ENCODE peak calls at places on chromosomes 6 and 20, in four cellular contexts. G is IMR-90, J is H1, A is GM12878. W is an unnamed sample.

GRCh38 chr6:34416877-34417371 is 8.9 kb downstream of the RPS10 start:
- DNase-seq in J (no peak), G (no peak), A (no peak), W (no peak)

GRCh38 chr20:58706975-58707681 is 14.5 kb downstream of the NPEPL1 start:
- DNase-seq in G (no peak), A (no peak), J (no peak), W (no peak)

GRCh38 chr20:45061244-45061643 is 39.7 kb downstream of the KCNS1 start:
- DNase-seq in J (no peak), G (peak), A (no peak), W (no peak)

GRCh38 chr6:34819571-34820480 is 27.9 kb downstream of the BLTP3A start:
- DNase-seq in A (no peak), J (no peak), G (no peak), W (no peak)

GRCh38 chr6:31663961-31664789 is 622 bp downstream of the GPANK1 start:
- DNase-seq in G (peak), A (no peak), J (no peak), W (peak)

GRCh38 chr6:1580109-1580508 is 29.6 kb upstream of the FOXC1 start:
- DNase-seq in J (no peak), G (peak), A (no peak), W (no peak)

GRCh38 chr20:44460795-44461141 is 14.9 kb upstream of the TTPAL start:
- DNase-seq in A (no peak), J (no peak), G (peak), W (peak)

GRCh38 chr20:52937701-52938100 is 34.5 kb upstream of the TSHZ2 start:
- DNase-seq in A (no peak), J (no peak), G (no peak), W (no peak)

GRCh38 chr6:163170294-163170883 is 244.1 kb upstream of the QKI start:
- DNase-seq in J (no peak), G (no peak), A (no peak), W (peak)

GRCh38 chr20:400121-400450 is 8.0 kb upstream of the RBCK1 start:
- DNase-seq in J (no peak), A (no peak), G (no peak), W (no peak)

GRCh38 chr6:99151634-99152344 is 197.7 kb downstream of the FAXC start:
- DNase-seq in G (peak), A (peak), J (peak), W (peak)

GRCh38 chr20:58640446-58640845 is 10.6 kb upstream of the STX16 start:
- DNase-seq in G (peak), A (no peak), J (no peak), W (peak)

GRCh38 chr20:63094767-63095499 is 88.2 kb upstream of the BHLHE23 start:
- DNase-seq in A (no peak), J (no peak), G (no peak), W (no peak)

GRCh38 chr6:99613705-99614429 is 7.2 kb downstream of the PRDM13 start:
- DNase-seq in A (no peak), J (no peak), G (no peak), W (no peak)

GRCh38 chr6:1390805-1391511 is 1.6 kb downstream of the FOXF2 start:
- DNase-seq in G (peak), J (no peak), A (no peak), W (no peak)

GRCh38 chr6:48176909-48177308 is 65.9 kb upstream of the PTCHD4 start:
- DNase-seq in A (no peak), J (no peak), G (no peak), W (no peak)

GRCh38 chr6:137363805-137364138 is 130.4 kb downstream of the OLIG3 start:
- DNase-seq in J (no peak), A (no peak), G (no peak), W (no peak)

GRCh38 chr20:18734525-18735189 is 78.9 kb upstream of the SCP2D1 start:
- DNase-seq in G (no peak), J (no peak), A (no peak), W (no peak)

DNA sequence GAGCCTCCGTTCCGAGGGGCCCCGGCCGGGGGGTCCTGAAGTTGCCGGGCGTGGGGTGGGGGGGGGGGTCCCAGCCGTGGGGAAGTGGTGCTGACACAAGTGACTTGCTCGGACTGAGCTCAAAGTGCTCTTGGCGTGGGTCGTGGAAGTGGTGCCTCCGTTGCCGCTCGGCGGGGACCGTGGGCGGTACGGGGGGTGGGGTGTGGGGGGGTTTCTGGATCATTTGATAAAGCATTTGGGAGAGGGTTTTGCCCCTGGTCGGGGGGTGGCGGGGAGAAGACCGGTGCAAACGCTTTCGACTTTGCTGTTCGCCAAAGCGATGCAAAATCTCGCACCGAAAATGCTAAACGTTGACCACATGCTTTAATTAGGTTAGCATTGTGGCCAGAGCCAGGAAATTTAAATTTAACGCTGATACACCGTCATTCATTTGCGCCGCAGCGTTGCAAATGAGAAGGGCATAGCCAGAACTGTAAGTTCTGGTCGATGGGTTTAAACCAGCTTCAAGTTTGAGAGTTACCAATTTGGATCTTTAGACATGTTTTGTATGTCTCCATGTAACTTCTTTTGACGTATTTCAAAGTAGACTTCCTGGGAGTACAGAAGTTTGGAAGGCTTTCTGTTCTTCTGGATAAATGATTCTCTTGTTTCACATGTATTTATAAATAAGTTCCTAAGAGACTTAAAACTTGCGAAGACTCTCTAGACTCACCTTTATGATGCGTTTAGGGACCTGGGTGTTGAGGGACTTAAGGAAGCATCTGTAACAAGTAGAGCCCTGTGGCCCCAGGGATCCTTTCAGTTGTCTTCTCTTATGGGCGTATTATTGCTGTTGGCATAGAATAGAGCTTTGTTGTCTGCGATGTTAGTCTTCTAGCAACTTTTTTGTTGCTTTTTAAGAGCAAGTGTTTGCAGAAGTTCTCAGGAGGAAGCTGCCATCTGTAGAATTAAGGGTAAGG is 1.0 kb downstream of the CDYL start:
- DNase-seq in A (no peak), G (peak), J (no peak), W (peak)
- TF ChIP-seq CHD1 in A (no peak), G (no peak), J (no peak), W (no peak)

GRCh38 chr6:19035454-19035853 is 648.3 kb downstream of the RNF144B start:
- DNase-seq in G (no peak), J (no peak), A (no peak), W (no peak)

GRCh38 chr6:19037607-19038006 is 650.5 kb downstream of the RNF144B start:
- DNase-seq in G (no peak), J (no peak), A (no peak), W (no peak)

GRCh38 chr6:19033683-19034082 is 646.5 kb downstream of the RNF144B start:
- DNase-seq in G (no peak), A (no peak), J (no peak), W (no peak)

GRCh38 chr6:19028201-19028600 is 641.1 kb downstream of the RNF144B start:
- DNase-seq in J (no peak), A (no peak), G (no peak), W (no peak)

GRCh38 chr6:19032486-19033295 is 645.5 kb downstream of the RNF144B start:
- DNase-seq in A (no peak), J (no peak), G (no peak), W (no peak)
- TF ChIP-seq CHD1 in A (no peak), J (no peak), G (no peak), W (no peak)

DNA sequence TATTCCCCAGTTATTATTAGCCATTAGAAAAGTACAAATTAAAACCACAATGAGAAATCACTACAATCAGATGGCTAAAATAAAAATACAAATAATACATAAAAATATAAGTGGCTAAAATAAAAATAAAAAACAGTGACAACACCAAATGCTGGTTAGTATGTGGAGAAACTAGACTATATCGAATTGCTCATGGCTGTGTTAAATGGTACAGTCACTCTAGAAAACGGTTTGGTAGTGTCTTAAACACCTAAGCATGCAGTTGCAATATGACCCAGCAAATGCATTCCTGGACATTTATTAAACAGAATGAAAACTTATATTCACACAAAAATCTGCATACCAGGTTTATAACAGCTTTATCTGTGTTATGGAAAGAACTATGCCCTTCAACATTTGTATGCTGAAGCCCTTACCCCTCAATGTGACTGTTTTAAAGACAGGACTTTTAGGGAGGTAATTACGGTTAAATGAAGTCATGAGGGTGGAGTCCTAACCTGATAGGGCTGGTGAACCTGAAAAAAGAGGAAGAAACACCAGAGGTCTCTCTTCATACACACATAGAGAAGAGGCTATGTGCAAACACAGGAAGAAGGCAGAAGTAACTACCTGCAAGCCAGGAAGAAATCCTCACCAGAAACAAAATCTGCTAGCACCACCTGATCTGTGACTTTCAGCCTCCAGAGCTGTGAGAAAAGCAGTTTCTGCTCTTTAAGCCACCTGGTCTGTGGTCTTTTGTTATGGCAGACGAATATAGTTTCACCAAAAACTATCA is 84.9 kb downstream of the ASCC3 start:
- DNase-seq in A (no peak), J (no peak), G (no peak), W (no peak)
- TF ChIP-seq CHD1 in A (no peak), J (no peak), G (no peak), W (no peak)

DNA sequence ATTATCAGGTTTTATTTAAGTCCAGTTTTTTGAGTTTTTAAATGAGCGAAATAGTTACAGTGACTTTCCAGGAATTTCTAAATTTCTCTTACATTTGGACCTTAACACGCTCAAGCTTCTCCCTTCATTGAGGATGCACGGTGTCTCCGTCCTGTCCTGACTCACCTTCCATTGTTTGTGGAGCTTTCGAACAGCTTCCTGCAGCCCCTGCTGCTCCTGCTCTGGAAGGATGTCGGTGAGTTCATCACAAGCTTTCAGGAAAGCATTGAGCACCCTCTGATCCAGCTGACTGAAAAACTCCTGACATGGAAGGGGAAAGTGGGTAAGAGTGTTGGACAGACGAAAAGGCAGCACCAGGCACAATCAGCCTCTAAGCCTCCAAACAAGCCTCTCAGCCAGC is 183.7 kb downstream of the SYNE1 start:
- DNase-seq in A (no peak), G (no peak), J (peak), W (no peak)
- TF ChIP-seq CHD1 in A (no peak), G (no peak), J (no peak), W (no peak)

GRCh38 chr20:35603695-35604443 is 11.8 kb upstream of the SPAG4 start:
- DNase-seq in J (no peak), A (no peak), G (no peak), W (no peak)

GRCh38 chr20:35606127-35606526 is 9.5 kb upstream of the SPAG4 start:
- DNase-seq in J (no peak), G (no peak), A (no peak), W (no peak)

GRCh38 chr20:35602851-35603495 is 12.7 kb upstream of the SPAG4 start:
- DNase-seq in J (no peak), G (no peak), A (no peak), W (no peak)

GRCh38 chr20:35601990-35602389 is 13.6 kb upstream of the SPAG4 start:
- DNase-seq in G (no peak), J (no peak), A (no peak), W (no peak)

DNA sequence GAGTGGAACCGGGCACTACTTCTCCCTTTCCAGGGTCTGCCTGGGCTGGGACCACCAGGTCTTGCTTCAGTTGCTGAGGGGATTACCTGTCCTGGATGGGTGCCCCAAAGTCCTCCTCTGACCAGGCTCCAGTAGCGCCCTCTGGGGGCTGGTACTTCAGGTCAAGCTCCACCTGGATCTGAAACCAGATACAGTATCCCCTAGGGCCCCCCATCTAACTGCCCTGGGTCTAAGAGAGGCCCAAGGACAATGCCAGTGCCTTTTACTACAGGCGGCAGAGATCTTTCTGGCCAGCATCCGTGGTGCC is 11.2 kb upstream of the SPAG4 start:
- DNase-seq in J (no peak), G (no peak), A (no peak), W (peak)
- TF ChIP-seq CHD1 in J (no peak), G (no peak), A (no peak), W (no peak)

GRCh38 chr6:127515234-127515793 is 3.8 kb downstream of the MTCL3 start:
- DNase-seq in J (peak), G (no peak), A (no peak), W (no peak)
- TF ChIP-seq CHD1 in J (no peak), G (no peak), A (no peak), W (no peak)

GRCh38 chr6:139439278-139439813 is 64.9 kb upstream of the CITED2 start:
- DNase-seq in J (no peak), A (no peak), G (peak), W (no peak)

GRCh38 chr6:139442188-139442625 is 67.8 kb upstream of the CITED2 start:
- DNase-seq in A (no peak), J (no peak), G (no peak), W (no peak)

GRCh38 chr6:139446104-139446715 is 71.8 kb upstream of the CITED2 start:
- DNase-seq in A (no peak), G (no peak), J (no peak), W (peak)

GRCh38 chr6:139446768-139447167 is 72.3 kb upstream of the CITED2 start:
- DNase-seq in G (no peak), A (no peak), J (no peak), W (no peak)

GRCh38 chr6:139443226-139444112 is 69.0 kb upstream of the CITED2 start:
- DNase-seq in A (no peak), G (peak), J (no peak), W (peak)
- TF ChIP-seq CHD1 in A (no peak), G (no peak), J (no peak), W (no peak)